ENCODE peak calls at places on chromosome X, in nine cellular contexts. K, W, D, F, X, E, O, I and V are unnamed samples.

GRCh38 chrX:28379142-28379541 is 208.1 kb upstream of the IL1RAPL1 start:
- DNase-seq in K (no peak), W (no peak), D (no peak), F (no peak), X (no peak), E (no peak), O (no peak), I (no peak), V (no peak)

GRCh38 chrX:23726196-23726595 is 16.9 kb downstream of the ACOT9 start:
- DNase-seq in K (no peak), W (peak; percentile 88), D (no peak), F (no peak), X (no peak), E (no peak), O (no peak), I (no peak), V (no peak)

GRCh38 chrX:16604300-16604699 is 45.7 kb upstream of the S100G start:
- DNase-seq in K (no peak), W (no peak), D (no peak), F (no peak), X (no peak), E (no peak), O (no peak), I (no peak), V (no peak)

GRCh38 chrX:115649461-115650063 is 88.6 kb downstream of the PLS3 start:
- DNase-seq in K (no peak), W (no peak), D (no peak), F (no peak), X (no peak), E (no peak), O (no peak), I (no peak), V (no peak)

GRCh38 chrX:125131146-125131545 is 188.5 kb upstream of the TEX13C start:
- DNase-seq in K (no peak), W (peak; percentile 39), D (no peak), F (no peak), X (no peak), E (no peak), O (no peak), I (no peak), V (no peak)

GRCh38 chrX:70092247-70092646 is 30.0 kb downstream of the OTUD6A start:
- DNase-seq in K (no peak), W (no peak), D (no peak), F (no peak), X (no peak), E (no peak), O (no peak), I (no peak), V (no peak)

GRCh38 chrX:19121898-19122640 is at the start of gene ADGRG2:
- DNase-seq in K (no peak), W (peak; percentile 20), D (no peak), F (no peak), X (no peak), E (no peak), O (peak; percentile 24), I (no peak), V (peak; percentile 42)

GRCh38 chrX:49272426-49272825 is 2.8 kb downstream of the PPP1R3F start:
- DNase-seq in K (no peak), W (no peak), D (no peak), F (no peak), X (no peak), E (no peak), O (no peak), I (no peak), V (no peak)

GRCh38 chrX:103215037-103215767 is at the start of gene BEX4:
- DNase-seq in K (no peak), W (peak; percentile 93), D (peak; percentile 30), F (peak; percentile 64), X (peak; percentile 55), E (peak; percentile 77), O (peak; percentile 76), I (peak; percentile 64), V (peak; percentile 86)

GRCh38 chrX:129930941-129931410 is 25.0 kb downstream of the UTP14A start:
- DNase-seq in K (no peak), W (no peak), D (no peak), F (no peak), X (no peak), E (no peak), O (no peak), I (no peak), V (no peak)

GRCh38 chrX:24149346-24150050 is at the start of gene ZFX:
- DNase-seq in K (no peak), W (peak; percentile 69), D (peak; percentile 29), F (peak; percentile 66), X (peak; percentile 56), E (peak; percentile 40), O (peak; percentile 69), I (peak; percentile 28), V (peak; percentile 72)

GRCh38 chrX:19867411-19867732 is 20.0 kb downstream of the SH3KBP1 start:
- DNase-seq in K (no peak), W (no peak), D (no peak), F (no peak), X (no peak), E (no peak), O (no peak), I (no peak), V (no peak)

GRCh38 chrX:100817340-100817739 is 2.9 kb upstream of the CSTF2 start:
- DNase-seq in K (no peak), W (no peak), D (no peak), F (no peak), X (no peak), E (no peak), O (no peak), I (no peak), V (no peak)

GRCh38 chrX:19410259-19410658 is 66.5 kb downstream of the PDHA1 start:
- DNase-seq in K (no peak), W (no peak), D (no peak), F (no peak), X (no peak), E (no peak), O (no peak), I (no peak), V (no peak)

GRCh38 chrX:13669246-13669689 is 16.3 kb downstream of the TCEANC start:
- DNase-seq in K (no peak), W (peak; percentile 94), D (no peak), F (peak; percentile 40), X (no peak), E (peak; percentile 42), O (peak; percentile 81), I (peak; percentile 24), V (no peak)

GRCh38 chrX:57821703-57822375 is 88.4 kb downstream of the ZXDA start:
- DNase-seq in K (peak; percentile 34), W (peak; percentile 73), D (no peak), F (no peak), X (no peak), E (peak; percentile 66), O (peak; percentile 7), I (no peak), V (peak; percentile 20)

GRCh38 chrX:2463973-2464676 is 36.7 kb downstream of the DHRSX start:
- DNase-seq in K (no peak), W (peak; percentile 55), D (no peak), F (no peak), X (no peak), E (no peak), O (no peak), I (no peak), V (no peak)

GRCh38 chrX:10325606-10326005 is 168.8 kb downstream of the CLCN4 start:
- DNase-seq in K (no peak), W (no peak), D (no peak), F (no peak), X (no peak), E (no peak), O (no peak), I (no peak), V (no peak)

GRCh38 chrX:70166601-70167590 is 10.4 kb upstream of the DGAT2L6 start:
- DNase-seq in K (no peak), W (peak; percentile 73), D (no peak), F (no peak), X (no peak), E (no peak), O (no peak), I (no peak), V (no peak)

GRCh38 chrX:108484251-108484650 is 44.6 kb downstream of the COL4A5 start:
- DNase-seq in K (no peak), W (no peak), D (no peak), F (no peak), X (no peak), E (no peak), O (no peak), I (no peak), V (no peak)

GRCh38 chrX:48934581-48935331 is 15.9 kb upstream of the PIM2 start:
- DNase-seq in K (no peak), W (no peak), D (no peak), F (peak; percentile 49), X (no peak), E (no peak), O (no peak), I (no peak), V (no peak)

GRCh38 chrX:10045327-10046000 is 78.3 kb downstream of the CLDN34 start:
- DNase-seq in K (no peak), W (no peak), D (no peak), F (no peak), X (no peak), E (no peak), O (peak; percentile 37), I (no peak), V (no peak)

GRCh38 chrX:13645464-13646153 is 7.3 kb upstream of the TCEANC start:
- DNase-seq in K (no peak), W (no peak), D (no peak), F (no peak), X (no peak), E (no peak), O (no peak), I (no peak), V (no peak)

GRCh38 chrX:70038515-70038914 is 11.2 kb downstream of the AWAT2 start:
- DNase-seq in K (no peak), W (no peak), D (no peak), F (no peak), X (no peak), E (no peak), O (no peak), I (no peak), V (no peak)

GRCh38 chrX:124573458-124573857 is 227.1 kb downstream of the SH2D1A start:
- DNase-seq in K (no peak), W (no peak), D (no peak), F (no peak), X (no peak), E (no peak), O (no peak), I (no peak), V (no peak)

GRCh38 chrX:97126020-97126419 is 242.3 kb downstream of the RPA4 start:
- DNase-seq in K (no peak), W (no peak), D (no peak), F (no peak), X (no peak), E (no peak), O (no peak), I (no peak), V (no peak)

GRCh38 chrX:54043696-54044125 is 562 bp downstream of the PHF8 start:
- DNase-seq in K (no peak), W (no peak), D (no peak), F (peak; percentile 12), X (peak; percentile 5), E (peak; percentile 52), O (peak; percentile 26), I (peak; percentile 4), V (no peak)